ENCODE peak calls at places on chromosomes 16 and 17, in four cellular contexts. B is K562, V is HL-60, F is GM12878. Q is an unnamed sample.

GRCh38 chr17:82603981-82604448 is 44.2 kb downstream of the WDR45B start:
- DNase-seq in B (peak), V (peak), F (no peak), Q (no peak)

GRCh38 chr17:70329751-70330150 is 160.4 kb downstream of the KCNJ2 start:
- DNase-seq in B (no peak), F (no peak), V (no peak), Q (no peak)

GRCh38 chr16:17138801-17139200 is 332.0 kb downstream of the XYLT1 start:
- DNase-seq in B (peak), V (no peak), F (no peak), Q (no peak)

GRCh38 chr16:72317378-72317777 is 145.4 kb upstream of the PMFBP1 start:
- DNase-seq in B (no peak), F (no peak), V (no peak), Q (no peak)

GRCh38 chr17:12180644-12181261 is 160.1 kb downstream of the MAP2K4 start:
- DNase-seq in V (peak), B (peak), F (peak), Q (no peak)

GRCh38 chr16:29710227-29711219 is 31.5 kb downstream of the QPRT start:
- DNase-seq in V (peak), B (peak), F (no peak), Q (no peak)

GRCh38 chr17:44878627-44879221 is 20.5 kb downstream of the EFTUD2 start:
- DNase-seq in B (peak), F (no peak), V (peak), Q (no peak)

GRCh38 chr17:79046501-79047280 is 22.7 kb downstream of the C1QTNF1 start:
- DNase-seq in V (no peak), B (no peak), F (no peak), Q (no peak)

GRCh38 chr16:63876096-63876495 is 1245.8 kb downstream of the CDH11 start:
- DNase-seq in B (no peak), F (no peak), V (no peak), Q (no peak)

GRCh38 chr17:76784926-76785325 is 47.0 kb downstream of the MFSD11 start:
- DNase-seq in F (no peak), V (no peak), B (no peak), Q (no peak)

GRCh38 chr17:14301279-14301760 is 439 bp downstream of the HS3ST3B1 start:
- DNase-seq in V (peak), B (peak), F (no peak), Q (no peak)

GRCh38 chr17:1604831-1605528 is 23.7 kb downstream of the SLC43A2 start:
- DNase-seq in B (no peak), V (no peak), F (no peak), Q (no peak)

GRCh38 chr16:920722-921121 is 50.1 kb downstream of the LMF1 start:
- DNase-seq in V (no peak), B (no peak), F (no peak), Q (no peak)

GRCh38 chr17:76445697-76446448 is 7.1 kb downstream of the UBE2O start:
- DNase-seq in F (no peak), V (no peak), B (no peak), Q (no peak)

GRCh38 chr17:36641331-36641876 is 40.0 kb downstream of the MRM1 start:
- DNase-seq in V (no peak), B (no peak), F (no peak), Q (no peak)

GRCh38 chr16:47143329-47143676 is 442 bp downstream of the NETO2 start:
- DNase-seq in V (peak), F (no peak), B (peak), Q (peak)

GRCh38 chr16:68275611-68276191 is 11.4 kb downstream of the SLC7A6 start:
- DNase-seq in V (no peak), B (no peak), F (peak), Q (no peak)

GRCh38 chr16:3610698-3611144 is 685 bp downstream of the SLX4 start:
- DNase-seq in V (no peak), F (no peak), B (peak), Q (no peak)

GRCh38 chr17:48549909-48550308 is 5.0 kb upstream of the HOXB2 start:
- DNase-seq in B (no peak), F (no peak), V (no peak), Q (no peak)

GRCh38 chr17:38673714-38674012 is 1.1 kb downstream of the EPOP start:
- DNase-seq in B (no peak), V (no peak), F (no peak), Q (peak)

GRCh38 chr16:55323637-55324490 is at the start of gene IRX6:
- DNase-seq in B (peak), F (no peak), V (no peak), Q (no peak)

GRCh38 chr16:31138621-31139578 is 3.4 kb upstream of the PRSS8 start:
- DNase-seq in F (no peak), B (no peak), V (no peak), Q (no peak)

GRCh38 chr17:81004336-81005015 is 12.8 kb downstream of the CHMP6 start:
- DNase-seq in F (no peak), B (no peak), V (no peak), Q (peak)

GRCh38 chr17:81002409-81003361 is 11.0 kb downstream of the CHMP6 start:
- DNase-seq in V (no peak), B (peak), F (no peak), Q (peak)

GRCh38 chr17:81002013-81002384 is 10.4 kb downstream of the CHMP6 start:
- DNase-seq in V (no peak), F (no peak), B (no peak), Q (peak)

GRCh38 chr17:81000631-81001357 is 9.2 kb downstream of the CHMP6 start:
- DNase-seq in B (no peak), V (no peak), F (no peak), Q (peak)

DNA sequence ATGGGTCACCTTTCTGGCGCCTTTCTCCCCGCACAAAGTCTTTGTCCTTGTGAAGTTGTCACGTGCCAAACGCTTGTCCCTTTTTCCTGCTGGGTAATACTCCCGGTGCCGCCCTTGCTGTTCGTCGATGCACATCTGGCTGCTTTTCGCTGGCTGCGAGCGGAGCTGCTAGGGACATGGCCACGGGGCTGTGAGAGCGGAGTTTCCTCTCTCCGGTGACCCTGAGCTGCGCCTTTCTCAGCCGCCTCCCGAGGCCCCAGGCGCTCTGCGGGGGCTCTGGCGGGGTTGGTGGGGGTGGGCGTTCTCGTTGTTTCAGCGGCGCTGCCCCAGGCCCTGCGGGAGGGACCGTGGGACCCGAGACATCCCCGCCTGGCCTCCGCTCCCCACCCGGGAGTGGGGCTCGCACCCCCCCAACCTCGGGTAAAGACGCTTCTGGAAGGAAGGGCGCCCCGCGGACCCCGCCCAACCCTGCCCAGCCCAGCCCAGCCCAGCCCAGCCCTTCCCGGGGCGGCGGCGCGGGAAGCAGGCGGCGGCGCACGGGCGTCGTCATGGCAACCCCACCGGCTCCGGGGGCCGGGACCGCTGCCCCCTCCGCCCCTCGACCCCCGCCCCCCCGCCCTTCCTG is 12.2 kb downstream of the CHMP6 start:
- DNase-seq in B (no peak), V (no peak), F (no peak), Q (peak)
- TF ChIP-seq SPI1 in B (no peak), V (no peak), F (no peak), Q (no peak)

DNA sequence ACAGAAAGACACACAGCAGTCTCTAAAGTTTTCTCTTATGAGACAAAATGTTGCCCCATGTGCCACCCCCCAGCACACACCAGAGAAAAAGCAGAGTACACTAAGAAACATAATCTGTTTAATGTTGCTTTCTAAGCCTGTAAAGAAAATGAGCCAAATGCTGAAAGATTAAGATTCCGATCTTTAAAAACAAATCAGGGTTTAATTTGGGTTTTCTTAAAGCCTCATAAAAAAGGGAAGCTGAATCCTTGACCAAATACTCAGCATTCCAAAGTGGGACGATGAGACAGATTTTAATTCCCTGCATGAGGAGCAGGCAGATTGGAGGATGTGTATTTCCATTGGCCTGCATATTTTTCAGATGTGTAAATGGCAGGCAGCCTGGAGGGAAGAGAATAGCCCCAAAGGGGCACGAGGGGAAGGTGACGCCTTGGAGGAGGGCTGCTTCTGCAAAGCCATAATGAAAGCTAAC is 118.4 kb downstream of the COPRS start:
- DNase-seq in B (no peak), V (no peak), F (no peak), Q (no peak)
- TF ChIP-seq SPI1 in B (no peak), V (no peak), F (no peak), Q (no peak)

DNA sequence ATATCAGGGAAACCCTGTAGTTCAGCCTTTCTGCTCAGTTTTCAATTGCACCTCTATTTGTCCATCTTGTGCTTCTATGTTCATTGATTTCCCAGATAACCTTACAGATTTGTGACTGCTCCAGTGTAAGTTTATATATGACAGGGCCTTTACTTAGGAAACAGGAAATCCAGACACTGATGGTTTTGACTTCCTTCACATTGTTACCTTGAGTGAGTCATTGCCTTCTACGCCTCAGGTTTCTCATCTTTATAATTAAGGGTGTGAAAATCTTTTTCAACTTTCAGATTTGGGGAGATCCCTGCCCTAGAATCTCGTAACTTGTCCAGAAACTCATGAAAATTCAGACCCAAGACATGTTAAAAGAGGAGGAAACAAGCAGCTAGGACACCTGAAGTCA is 342.4 kb upstream of the TBX2 start:
- DNase-seq in V (no peak), B (no peak), F (no peak), Q (no peak)
- TF ChIP-seq SPI1 in V (no peak), B (no peak), F (no peak), Q (no peak)

GRCh38 chr16:50521246-50521900 is 26.8 kb upstream of the NKD1 start:
- DNase-seq in F (no peak), B (no peak), V (no peak), Q (no peak)

GRCh38 chr16:50519602-50520001 is 28.6 kb upstream of the NKD1 start:
- DNase-seq in V (no peak), F (no peak), B (no peak), Q (no peak)

GRCh38 chr16:50522324-50522723 is 25.9 kb upstream of the NKD1 start:
- DNase-seq in F (no peak), B (no peak), V (no peak), Q (no peak)

GRCh38 chr16:50519001-50519400 is 29.2 kb upstream of the NKD1 start:
- DNase-seq in B (no peak), V (no peak), F (no peak), Q (no peak)

DNA sequence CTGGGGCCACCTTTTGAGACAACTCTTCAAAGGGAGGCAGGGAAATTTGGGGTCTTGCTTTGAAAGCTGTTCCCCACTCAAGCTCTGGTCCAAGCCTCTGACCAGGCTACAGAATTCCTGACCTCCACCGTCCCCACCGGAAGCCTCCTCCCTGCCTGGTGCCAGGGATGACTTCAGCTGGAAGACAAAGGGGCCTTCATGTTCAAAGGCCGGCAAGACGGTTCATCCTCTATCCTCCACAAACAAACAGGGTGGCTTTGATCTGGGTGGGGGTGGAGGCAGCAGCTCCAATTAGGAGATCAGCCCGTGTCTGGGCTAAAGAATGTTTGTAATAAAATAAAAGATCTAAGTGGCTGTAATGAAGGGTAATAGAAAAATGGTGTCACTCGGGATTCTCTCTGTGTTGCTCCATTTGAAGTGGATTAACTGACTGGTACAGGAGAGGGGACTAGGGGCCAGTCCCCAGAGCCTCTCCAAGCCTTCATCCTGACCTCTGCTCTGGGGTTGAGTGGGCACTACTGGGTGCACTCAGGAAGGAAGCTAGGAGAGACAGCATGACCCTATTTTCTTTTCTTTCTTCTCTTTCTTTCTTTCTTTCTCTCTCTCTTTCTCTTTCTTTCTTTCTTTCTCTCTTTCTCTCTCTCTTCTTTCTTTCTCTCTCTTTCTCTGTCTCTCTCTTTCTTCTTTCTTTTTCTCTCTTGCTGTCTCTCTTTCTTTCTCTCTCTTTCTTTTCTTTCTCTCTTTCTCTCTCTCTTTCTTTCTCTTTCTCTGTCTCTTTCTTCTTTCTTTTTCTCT is 27.5 kb upstream of the NKD1 start:
- DNase-seq in V (no peak), B (no peak), F (no peak), Q (no peak)
- TF ChIP-seq SPI1 in V (no peak), B (no peak), F (no peak), Q (no peak)